ENCODE peak calls at places on chromosomes 13 and 19, in seven cellular contexts. S is HepG2, Q is A549, M is transverse colon, P is K562, O is H1, N is tibial nerve. G is an unnamed sample.

GRCh38 chr13:34346626-34347025 is 528.7 kb downstream of the RFC3 start:
- DNase-seq in P (no peak), N (no peak), O (no peak), M (no peak), Q (no peak), S (no peak), G (no peak)

GRCh38 chr13:100465558-100465957 is 123.0 kb downstream of the GGACT start:
- DNase-seq in O (no peak), Q (no peak), N (no peak), P (no peak), M (no peak), S (no peak), G (no peak)

GRCh38 chr13:76965759-76966421 is 17.6 kb downstream of the ACOD1 start:
- DNase-seq in M (peak; percentile 14), S (no peak), O (no peak), N (peak; percentile 66), P (no peak), Q (no peak), G (no peak)

GRCh38 chr19:13037718-13038117 is 42.4 kb downstream of the NFIX start:
- DNase-seq in N (no peak), O (no peak), M (no peak), S (no peak), Q (no peak), P (no peak), G (no peak)

GRCh38 chr19:970695-971094 is 13.4 kb upstream of the WDR18 start:
- DNase-seq in O (peak; percentile 63), S (no peak), P (peak; percentile 54), Q (peak; percentile 60), M (no peak), N (no peak), G (no peak)

GRCh38 chr13:44818428-44818827 is 170.8 kb downstream of the NUFIP1 start:
- DNase-seq in N (no peak), Q (peak; percentile 54), S (peak; percentile 24), M (no peak), P (no peak), O (no peak), G (no peak)

GRCh38 chr13:106536244-106537034 is 977 bp upstream of the EFNB2 start:
- DNase-seq in M (peak; percentile 93), P (peak; percentile 62), Q (peak; percentile 74), S (peak; percentile 47), O (peak; percentile 97), N (peak; percentile 89), G (peak; percentile 89)

GRCh38 chr19:33831835-33832234 is 35.2 kb downstream of the KCTD15 start:
- DNase-seq in N (no peak), P (no peak), S (no peak), O (no peak), M (no peak), Q (no peak), G (no peak)

GRCh38 chr19:2495130-2495641 is 19.3 kb downstream of the GADD45B start:
- DNase-seq in P (no peak), M (peak; percentile 93), S (no peak), Q (peak; percentile 81), N (peak; percentile 59), O (no peak), G (peak; percentile 94)

GRCh38 chr19:10467104-10467706 is 36.0 kb downstream of the KEAP1 start:
- DNase-seq in M (no peak), P (no peak), O (no peak), S (no peak), N (no peak), Q (no peak), G (peak; percentile 52)

GRCh38 chr19:4423727-4424126 is 21.3 kb downstream of the CHAF1A start:
- DNase-seq in O (no peak), S (no peak), N (no peak), M (no peak), P (no peak), Q (no peak), G (no peak)

GRCh38 chr13:37127706-37128241 is 22.3 kb upstream of the CSNK1A1L start:
- DNase-seq in M (no peak), Q (no peak), O (no peak), N (peak; percentile 27), S (no peak), P (no peak), G (no peak)

GRCh38 chr19:42200116-42200740 is 17.2 kb downstream of the DEDD2 start:
- DNase-seq in O (no peak), Q (no peak), M (no peak), N (no peak), S (no peak), P (no peak), G (no peak)

GRCh38 chr13:94968040-94968756 is 255.9 kb upstream of the SOX21 start:
- DNase-seq in P (no peak), O (peak; percentile 83), N (no peak), M (no peak), S (no peak), Q (peak; percentile 67), G (peak; percentile 84)

GRCh38 chr19:30092721-30093569 is 150.9 kb downstream of the URI1 start:
- DNase-seq in Q (no peak), M (peak; percentile 48), S (no peak), N (no peak), O (no peak), P (no peak), G (peak; percentile 63)

GRCh38 chr13:42369071-42369795 is 97.3 kb downstream of the AKAP11 start:
- DNase-seq in S (no peak), Q (no peak), N (no peak), M (no peak), O (no peak), P (no peak), G (no peak)

GRCh38 chr19:10625003-10625761 is at the start of gene SLC44A2:
- DNase-seq in S (no peak), Q (no peak), P (peak; percentile 63), O (peak; percentile 90), M (peak; percentile 93), N (peak; percentile 61), G (peak; percentile 89)

GRCh38 chr19:44846455-44847143 is 502 bp downstream of the NECTIN2 start:
- DNase-seq in M (peak; percentile 48), P (no peak), O (peak; percentile 95), N (no peak), Q (no peak), S (no peak), G (no peak)

GRCh38 chr13:29411493-29411892 is 184.0 kb downstream of the SLC7A1 start:
- DNase-seq in O (no peak), S (no peak), Q (no peak), P (no peak), M (no peak), N (no peak), G (no peak)

GRCh38 chr19:35425682-35426081 is 22.4 kb upstream of the FFAR2 start:
- DNase-seq in O (no peak), P (no peak), S (no peak), Q (no peak), M (no peak), N (no peak), G (no peak)

GRCh38 chr19:56170261-56170660 is 5.5 kb upstream of the GALP start:
- DNase-seq in S (peak; percentile 86), P (peak; percentile 44), Q (peak; percentile 73), N (no peak), M (no peak), O (no peak), G (no peak)

GRCh38 chr19:57664269-57665127 is 4.2 kb upstream of the ZSCAN4 start:
- DNase-seq in M (peak; percentile 48), O (peak; percentile 83), S (peak; percentile 39), Q (no peak), P (peak; percentile 52), N (no peak), G (peak; percentile 87)

GRCh38 chr19:647566-648284 is 8.0 kb downstream of the FGF22 start:
- DNase-seq in P (peak; percentile 14), M (no peak), Q (no peak), S (no peak), O (no peak), N (no peak), G (no peak)

GRCh38 chr13:102555914-102556553 is 40.8 kb upstream of the TPP2 start:
- DNase-seq in M (no peak), S (peak; percentile 18), N (no peak), P (peak; percentile 8), O (no peak), Q (peak; percentile 30), G (no peak)

DNA sequence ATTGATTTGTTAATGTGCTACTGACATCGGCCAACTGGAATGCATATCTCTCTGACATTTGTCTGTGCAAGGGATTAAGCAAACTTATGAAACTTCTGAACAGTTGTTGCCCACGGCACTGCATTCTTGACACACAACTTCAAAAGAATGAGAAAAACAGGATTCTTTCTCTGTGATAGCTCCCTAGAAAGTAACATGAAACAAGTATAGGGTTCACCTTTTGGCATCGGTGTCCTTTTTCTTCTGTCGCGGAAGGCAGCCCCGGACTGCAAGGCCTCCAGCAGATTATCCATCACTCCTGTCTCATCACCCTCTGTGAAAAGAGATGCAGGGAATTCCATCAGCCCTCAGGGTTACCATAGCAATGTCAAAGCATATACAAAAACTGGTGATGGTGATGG is 389.2 kb downstream of the DIAPH3 start:
- DNase-seq in Q (peak; percentile 1), S (peak; percentile 49), O (no peak), M (no peak), N (no peak), P (no peak), G (no peak)
- TF ChIP-seq EP300 in Q (no peak), S (no peak), O (no peak), M (no peak), N (no peak), P (no peak), G (no peak)

DNA sequence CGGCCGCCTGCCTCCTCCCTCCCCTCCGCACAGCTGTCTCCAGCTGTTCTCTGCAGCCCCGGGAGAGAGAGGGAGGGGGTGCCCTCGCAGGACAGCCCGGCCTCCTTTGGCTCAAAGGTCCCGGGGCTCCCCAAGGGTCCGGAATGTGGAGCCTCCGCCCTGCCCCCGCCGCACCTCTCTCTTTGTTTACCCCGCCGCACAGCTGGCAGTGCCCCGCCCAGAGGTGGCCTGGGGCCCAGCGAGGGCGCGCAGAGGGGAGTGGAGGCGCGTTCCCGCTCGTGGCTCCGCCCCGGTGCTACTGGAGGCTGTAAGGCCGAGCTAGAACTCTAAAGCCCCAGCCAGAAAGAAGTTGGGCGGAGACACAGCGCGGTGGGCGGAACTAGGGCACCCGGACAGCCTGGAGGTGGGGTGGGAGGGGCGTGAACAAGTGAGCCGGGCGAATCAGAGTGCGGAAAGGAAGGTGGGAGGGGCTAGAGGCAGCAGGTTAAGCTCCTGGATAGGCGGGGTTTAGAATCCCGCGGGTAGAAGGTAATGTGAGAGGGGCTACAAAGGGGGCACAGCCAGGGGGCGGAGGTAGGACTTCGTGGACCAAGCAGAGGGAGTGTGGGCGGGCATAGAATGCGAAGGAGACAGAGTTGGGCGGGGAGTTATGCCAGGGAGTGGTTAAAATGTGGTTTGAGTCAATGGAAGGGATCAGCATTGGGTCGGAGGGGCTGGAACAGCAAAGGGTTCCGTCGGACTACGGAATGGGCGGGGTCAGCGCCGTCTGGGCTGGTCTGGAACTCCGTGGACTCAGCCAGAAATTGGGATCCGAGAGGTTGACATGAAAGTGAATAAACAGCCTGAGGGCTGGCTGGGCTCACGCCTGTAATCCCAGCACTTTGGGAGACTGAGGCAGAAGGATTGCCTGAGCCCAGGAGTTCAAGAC is 2.8 kb downstream of the LTBP4 start:
- DNase-seq in S (peak; percentile 96), P (peak; percentile 81), O (peak; percentile 97), N (peak; percentile 99), M (peak; percentile 100), Q (peak; percentile 100), G (peak; percentile 98)
- TF ChIP-seq EP300 in S (peak; percentile 52), P (no peak), O (no peak), N (peak; percentile 95), M (peak; percentile 83), Q (no peak), G (peak; percentile 50)

GRCh38 chr13:104310861-104311260 is 1244.6 kb upstream of the SLC10A2 start:
- DNase-seq in P (no peak), Q (no peak), M (no peak), N (no peak), S (no peak), O (no peak), G (no peak)
- TF ChIP-seq EP300 in P (no peak), Q (no peak), M (no peak), N (no peak), S (no peak), O (no peak), G (no peak)

GRCh38 chr13:51605698-51606097 is 21.4 kb downstream of the WDFY2 start:
- DNase-seq in N (no peak), Q (no peak), O (no peak), P (no peak), M (no peak), S (no peak), G (no peak)
- TF ChIP-seq EP300 in N (no peak), Q (no peak), O (no peak), P (no peak), M (no peak), S (no peak), G (no peak)